ENCODE peak calls at places on chromosomes 11 and 22, in nine cellular contexts. U is glutamatergic neuron; S is stimulated activated CD4-positive, alpha-beta T cell treated with anti-CD3 and anti-CD28 coated beads, Interleukin-2, amount 100 ng/mL, for 24 hours; F is HAP-1; M is skeletal muscle cell; C is natural killer cell treated with Interleukin-12 subunit alpha and Interleukin-12 subunit beta and Interleukin-15 and Interleukin-18, amount 100 ng/mL, for 72 hours; H is T-helper 2 cell; Y is cardiac fibroblast; I is mesenteric fat pad. V is an unnamed sample.

GRCh38 chr11:36149538-36150242 is 139.5 kb downstream of the COMMD9 start:
- DNase-seq in Y (peak), H (no peak), M (peak), U (no peak), S (peak), C (no peak), F (peak), I (no peak), V (peak)

GRCh38 chr11:86955111-86955673 is at the start of gene FZD4:
- DNase-seq in F (peak), M (peak), U (peak), H (peak), C (peak), I (peak), Y (peak), S (peak), V (peak)

GRCh38 chr22:16917144-16918003 is 90.6 kb downstream of the GAB4 start:
- DNase-seq in Y (peak), C (no peak), F (peak), U (peak), M (peak), I (no peak), H (no peak), S (peak), V (peak)

GRCh38 chr11:75731095-75731494 is 13.5 kb downstream of the MOGAT2 start:
- DNase-seq in H (no peak), C (no peak), U (no peak), Y (no peak), S (no peak), I (no peak), F (no peak), M (no peak), V (no peak)

GRCh38 chr11:74926304-74927030 is 22.4 kb downstream of the XRRA1 start:
- DNase-seq in S (peak), U (no peak), Y (peak), C (no peak), F (no peak), M (peak), H (no peak), I (no peak), V (peak)

GRCh38 chr22:39384750-39385480 is 14.7 kb upstream of the TAB1 start:
- DNase-seq in M (no peak), S (no peak), F (peak), I (no peak), U (no peak), Y (peak), C (no peak), H (no peak), V (no peak)

GRCh38 chr11:120198787-120199469 is 11.9 kb upstream of the OAF start:
- DNase-seq in H (no peak), F (no peak), U (no peak), C (no peak), I (no peak), M (no peak), Y (no peak), S (no peak), V (no peak)

GRCh38 chr11:73838443-73839122 is 38.1 kb downstream of the COA4 start:
- DNase-seq in I (no peak), M (peak), H (no peak), C (no peak), S (no peak), U (no peak), Y (no peak), F (no peak), V (no peak)

GRCh38 chr11:134644489-134645456 is 232.7 kb upstream of the B3GAT1 start:
- DNase-seq in H (no peak), U (peak), I (peak), Y (no peak), C (no peak), F (no peak), S (no peak), M (no peak), V (no peak)

GRCh38 chr22:17779286-17780115 is 5.2 kb upstream of the BID start:
- DNase-seq in C (peak), H (no peak), U (no peak), Y (no peak), M (no peak), S (no peak), I (no peak), F (no peak), V (peak)

GRCh38 chr22:28023036-28023435 is 104.0 kb upstream of the PITPNB start:
- DNase-seq in H (no peak), Y (no peak), S (no peak), C (no peak), F (peak), I (peak), U (no peak), M (no peak), V (no peak)